ENCODE peak calls at places on chromosomes 12 and 14, in five cellular contexts. One of them, this sample, is unnamed.

GRCh38 chr14:54278087-54278486 is 118.7 kb upstream of the CDKN3 start:
- DNase-seq in right atrium auricular region: no peak
- DNase-seq in psoas muscle: no peak
- DNase-seq in body of pancreas: no peak
- DNase-seq in substantia nigra: no peak
- DNase-seq in this sample: no peak

GRCh38 chr12:66848967-66849366 is 170.1 kb upstream of the GRIP1 start:
- DNase-seq in psoas muscle: no peak
- DNase-seq in body of pancreas: no peak
- DNase-seq in right atrium auricular region: no peak
- DNase-seq in substantia nigra: no peak
- DNase-seq in this sample: no peak

GRCh38 chr14:99024926-99025325 is 247.1 kb downstream of the BCL11B start:
- DNase-seq in substantia nigra: no peak
- DNase-seq in body of pancreas: no peak
- DNase-seq in psoas muscle: no peak
- DNase-seq in right atrium auricular region: no peak
- DNase-seq in this sample: no peak

GRCh38 chr14:74510955-74511354 is 17.4 kb downstream of the ISCA2 start:
- DNase-seq in body of pancreas: no peak
- DNase-seq in right atrium auricular region: no peak
- DNase-seq in psoas muscle: peak; percentile 30
- DNase-seq in substantia nigra: no peak
- DNase-seq in this sample: no peak

GRCh38 chr12:29569392-29569791 is 71.9 kb upstream of the OVCH1 start:
- DNase-seq in substantia nigra: no peak
- DNase-seq in body of pancreas: no peak
- DNase-seq in right atrium auricular region: no peak
- DNase-seq in psoas muscle: no peak
- DNase-seq in this sample: no peak

GRCh38 chr12:108455706-108456105 is 59.4 kb upstream of the FICD start:
- DNase-seq in psoas muscle: no peak
- DNase-seq in body of pancreas: no peak
- DNase-seq in substantia nigra: no peak
- DNase-seq in right atrium auricular region: no peak
- DNase-seq in this sample: no peak

GRCh38 chr12:54030889-54031860 is 1.7 kb upstream of the HOXC5 start:
- DNase-seq in psoas muscle: peak; percentile 83
- DNase-seq in substantia nigra: no peak
- DNase-seq in right atrium auricular region: no peak
- DNase-seq in body of pancreas: no peak
- DNase-seq in this sample: no peak

GRCh38 chr12:101877816-101878811 is 734 bp downstream of the DRAM1 start:
- DNase-seq in substantia nigra: peak; percentile 7
- DNase-seq in psoas muscle: peak; percentile 65
- DNase-seq in body of pancreas: no peak
- DNase-seq in right atrium auricular region: no peak
- DNase-seq in this sample: no peak

GRCh38 chr14:19920021-19920657 is at the start of gene OR4K5:
- DNase-seq in substantia nigra: no peak
- DNase-seq in right atrium auricular region: no peak
- DNase-seq in psoas muscle: no peak
- DNase-seq in body of pancreas: no peak
- DNase-seq in this sample: no peak

GRCh38 chr12:21073822-21074460 is 57.1 kb upstream of the SLCO1B1 start:
- DNase-seq in psoas muscle: no peak
- DNase-seq in right atrium auricular region: no peak
- DNase-seq in substantia nigra: no peak
- DNase-seq in body of pancreas: no peak
- DNase-seq in this sample: no peak

GRCh38 chr12:51341259-51342007 is 5.0 kb downstream of the CELA1 start:
- DNase-seq in substantia nigra: no peak
- DNase-seq in psoas muscle: peak; percentile 73
- DNase-seq in body of pancreas: peak; percentile 78
- DNase-seq in right atrium auricular region: peak; percentile 84
- DNase-seq in this sample: no peak

GRCh38 chr12:22624573-22624907 is 431 bp upstream of the ETNK1 start:
- DNase-seq in substantia nigra: no peak
- DNase-seq in right atrium auricular region: peak; percentile 60
- DNase-seq in body of pancreas: no peak
- DNase-seq in psoas muscle: no peak
- DNase-seq in this sample: no peak

GRCh38 chr14:22997676-22998323 is 12.1 kb downstream of the C14orf93 start:
- DNase-seq in psoas muscle: no peak
- DNase-seq in body of pancreas: no peak
- DNase-seq in right atrium auricular region: no peak
- DNase-seq in substantia nigra: no peak
- DNase-seq in this sample: no peak

GRCh38 chr12:68951652-68952051 is 18.7 kb upstream of the CPM start:
- DNase-seq in body of pancreas: no peak
- DNase-seq in substantia nigra: no peak
- DNase-seq in psoas muscle: no peak
- DNase-seq in right atrium auricular region: no peak
- DNase-seq in this sample: no peak

GRCh38 chr12:75302225-75302624 is 27.9 kb downstream of the CAPS2 start:
- DNase-seq in substantia nigra: no peak
- DNase-seq in body of pancreas: no peak
- DNase-seq in right atrium auricular region: no peak
- DNase-seq in psoas muscle: no peak
- DNase-seq in this sample: no peak

GRCh38 chr12:13718271-13718670 is 263.1 kb downstream of the GRIN2B start:
- DNase-seq in substantia nigra: no peak
- DNase-seq in psoas muscle: no peak
- DNase-seq in right atrium auricular region: no peak
- DNase-seq in body of pancreas: no peak
- DNase-seq in this sample: no peak

GRCh38 chr14:100540926-100541620 is 46.1 kb downstream of the BEGAIN start:
- DNase-seq in body of pancreas: peak; percentile 66
- DNase-seq in substantia nigra: no peak
- DNase-seq in right atrium auricular region: no peak
- DNase-seq in psoas muscle: peak; percentile 40
- DNase-seq in this sample: no peak
- H3K27ac ChIP-seq in body of pancreas: peak overlapping the region; percentile 85
- H3K27ac ChIP-seq in substantia nigra: no peak overlapping the region
- H3K27ac ChIP-seq in right atrium auricular region: no peak overlapping the region
- H3K27ac ChIP-seq in psoas muscle: no peak overlapping the region
- H3K27ac ChIP-seq in this sample: no peak overlapping the region

GRCh38 chr14:63933701-63934100 is 80.9 kb downstream of the SYNE2 start:
- DNase-seq in substantia nigra: no peak
- DNase-seq in body of pancreas: no peak
- DNase-seq in right atrium auricular region: no peak
- DNase-seq in psoas muscle: no peak
- DNase-seq in this sample: no peak

GRCh38 chr14:63938198-63939005 is 85.6 kb downstream of the SYNE2 start:
- DNase-seq in psoas muscle: no peak
- DNase-seq in body of pancreas: no peak
- DNase-seq in substantia nigra: no peak
- DNase-seq in right atrium auricular region: no peak
- DNase-seq in this sample: no peak

GRCh38 chr14:63941023-63941422 is 88.2 kb downstream of the SYNE2 start:
- DNase-seq in body of pancreas: no peak
- DNase-seq in psoas muscle: no peak
- DNase-seq in right atrium auricular region: no peak
- DNase-seq in substantia nigra: no peak
- DNase-seq in this sample: no peak

GRCh38 chr14:63940387-63940786 is 87.6 kb downstream of the SYNE2 start:
- DNase-seq in substantia nigra: no peak
- DNase-seq in right atrium auricular region: no peak
- DNase-seq in body of pancreas: no peak
- DNase-seq in psoas muscle: no peak
- DNase-seq in this sample: no peak

DNA sequence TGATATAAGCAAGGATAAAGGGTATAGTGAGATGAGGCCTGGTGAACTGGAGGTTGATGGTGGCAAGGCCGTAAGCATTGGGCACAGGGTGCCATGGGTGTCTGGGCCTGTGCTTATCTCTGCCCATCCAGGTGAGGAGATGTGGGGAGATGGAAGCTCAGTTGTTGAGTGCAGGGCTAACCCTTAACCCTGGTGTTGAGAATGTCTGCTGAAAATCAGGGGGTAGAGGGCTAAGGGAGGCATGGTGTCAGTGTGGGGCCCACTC is 86.1 kb downstream of the SYNE2 start:
- DNase-seq in substantia nigra: no peak
- DNase-seq in psoas muscle: no peak
- DNase-seq in body of pancreas: no peak
- DNase-seq in right atrium auricular region: no peak
- DNase-seq in this sample: no peak
- H3K27ac ChIP-seq in substantia nigra: no peak overlapping the region
- H3K27ac ChIP-seq in psoas muscle: no peak overlapping the region
- H3K27ac ChIP-seq in body of pancreas: no peak overlapping the region
- H3K27ac ChIP-seq in right atrium auricular region: no peak overlapping the region
- H3K27ac ChIP-seq in this sample: no peak overlapping the region

DNA sequence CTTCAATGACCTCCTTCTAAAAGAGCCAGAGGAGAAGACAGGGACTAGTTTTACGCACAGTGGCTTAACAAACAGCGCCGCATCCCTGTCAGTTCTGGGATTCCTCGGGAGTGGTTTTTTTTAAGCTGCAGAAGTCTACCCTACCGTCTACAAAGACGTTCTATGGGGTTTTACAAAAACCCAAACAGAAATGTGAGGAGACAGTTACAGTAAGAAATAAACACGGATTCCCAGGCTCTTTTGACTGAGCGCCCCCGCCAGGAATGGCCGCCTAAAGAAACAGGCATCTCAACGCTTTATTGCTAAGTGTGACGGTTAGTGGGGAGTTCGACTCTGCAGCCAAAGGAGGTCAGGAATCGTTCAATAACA is 484 bp downstream of the ALKBH1 start:
- DNase-seq in psoas muscle: no peak
- DNase-seq in substantia nigra: no peak
- DNase-seq in body of pancreas: no peak
- DNase-seq in right atrium auricular region: no peak
- DNase-seq in this sample: peak; percentile 17
- H3K27ac ChIP-seq in psoas muscle: peak overlapping the region; percentile 74
- H3K27ac ChIP-seq in substantia nigra: peak overlapping the region; percentile 69
- H3K27ac ChIP-seq in body of pancreas: peak overlapping the region; percentile 51
- H3K27ac ChIP-seq in right atrium auricular region: peak overlapping the region; percentile 79
- H3K27ac ChIP-seq in this sample: no peak overlapping the region

GRCh38 chr12:124395986-124396385 is 101.1 kb downstream of the RFLNA start:
- DNase-seq in substantia nigra: no peak
- DNase-seq in body of pancreas: no peak
- DNase-seq in right atrium auricular region: no peak
- DNase-seq in psoas muscle: no peak
- DNase-seq in this sample: no peak

GRCh38 chr12:124393831-124394230 is 98.9 kb downstream of the RFLNA start:
- DNase-seq in substantia nigra: no peak
- DNase-seq in body of pancreas: no peak
- DNase-seq in right atrium auricular region: no peak
- DNase-seq in psoas muscle: no peak
- DNase-seq in this sample: no peak

GRCh38 chr12:124394462-124395128 is 99.7 kb downstream of the RFLNA start:
- DNase-seq in right atrium auricular region: no peak
- DNase-seq in body of pancreas: no peak
- DNase-seq in substantia nigra: no peak
- DNase-seq in psoas muscle: no peak
- DNase-seq in this sample: no peak

GRCh38 chr12:124396544-124397398 is 101.9 kb downstream of the RFLNA start:
- DNase-seq in substantia nigra: no peak
- DNase-seq in right atrium auricular region: peak; percentile 77
- DNase-seq in body of pancreas: peak; percentile 57
- DNase-seq in psoas muscle: no peak
- DNase-seq in this sample: no peak

GRCh38 chr12:124395284-124395752 is 100.4 kb downstream of the RFLNA start:
- DNase-seq in right atrium auricular region: no peak
- DNase-seq in substantia nigra: no peak
- DNase-seq in psoas muscle: no peak
- DNase-seq in body of pancreas: no peak
- DNase-seq in this sample: no peak
- H3K27ac ChIP-seq in right atrium auricular region: peak overlapping the region; percentile 94
- H3K27ac ChIP-seq in substantia nigra: peak overlapping the region; percentile 91
- H3K27ac ChIP-seq in psoas muscle: peak overlapping the region; percentile 36
- H3K27ac ChIP-seq in body of pancreas: peak overlapping the region; percentile 91
- H3K27ac ChIP-seq in this sample: peak overlapping the region; percentile 88

This sample was measured in dorsolateral prefrontal cortex.